ENCODE peak calls at places on chromosomes 12 and 14, in four cellular contexts. One of them, this sample, is unnamed. For H3K4me1, the result is how much of the 10 kb centered on the place peaks cover.

GRCh38 chr14:96902004-96902403 is 104.8 kb downstream of the VRK1 start:
- DNase-seq in CD8-positive, alpha-beta T cell: no peak
- DNase-seq in CD8-positive, alpha-beta memory T cell: no peak
- DNase-seq in heart left ventricle: no peak
- DNase-seq in this sample: no peak

GRCh38 chr12:98329589-98329988 is 185.8 kb upstream of the TMPO start:
- DNase-seq in heart left ventricle: no peak
- DNase-seq in CD8-positive, alpha-beta T cell: no peak
- DNase-seq in CD8-positive, alpha-beta memory T cell: no peak
- DNase-seq in this sample: no peak

GRCh38 chr14:32629146-32629545 is 300.0 kb downstream of the AKAP6 start:
- DNase-seq in CD8-positive, alpha-beta T cell: no peak
- DNase-seq in CD8-positive, alpha-beta memory T cell: no peak
- DNase-seq in heart left ventricle: no peak
- DNase-seq in this sample: no peak

GRCh38 chr12:89883630-89884364 is 175.2 kb upstream of the ATP2B1 start:
- DNase-seq in CD8-positive, alpha-beta T cell: no peak
- DNase-seq in heart left ventricle: no peak
- DNase-seq in CD8-positive, alpha-beta memory T cell: no peak
- DNase-seq in this sample: no peak

GRCh38 chr12:23380419-23381100 is 568.9 kb downstream of the SOX5 start:
- DNase-seq in CD8-positive, alpha-beta T cell: no peak
- DNase-seq in CD8-positive, alpha-beta memory T cell: no peak
- DNase-seq in heart left ventricle: no peak
- DNase-seq in this sample: no peak

GRCh38 chr12:51820721-51821422 is 27.6 kb downstream of the FIGNL2 start:
- DNase-seq in heart left ventricle: peak
- DNase-seq in CD8-positive, alpha-beta memory T cell: peak
- DNase-seq in CD8-positive, alpha-beta T cell: peak
- DNase-seq in this sample: no peak

GRCh38 chr14:36773558-36773957 is 111.9 kb downstream of the PAX9 start:
- DNase-seq in CD8-positive, alpha-beta T cell: no peak
- DNase-seq in heart left ventricle: no peak
- DNase-seq in CD8-positive, alpha-beta memory T cell: no peak
- DNase-seq in this sample: no peak

GRCh38 chr14:54435500-54435981 is 5.6 kb downstream of the CNIH1 start:
- DNase-seq in heart left ventricle: no peak
- DNase-seq in CD8-positive, alpha-beta memory T cell: no peak
- DNase-seq in CD8-positive, alpha-beta T cell: no peak
- DNase-seq in this sample: no peak

GRCh38 chr12:116979109-116979508 is 68.4 kb downstream of the FBXW8 start:
- DNase-seq in CD8-positive, alpha-beta memory T cell: no peak
- DNase-seq in CD8-positive, alpha-beta T cell: no peak
- DNase-seq in heart left ventricle: no peak
- DNase-seq in this sample: no peak

GRCh38 chr12:108318472-108319275 is 20.4 kb downstream of the CMKLR1 start:
- DNase-seq in heart left ventricle: no peak
- DNase-seq in CD8-positive, alpha-beta T cell: no peak
- DNase-seq in CD8-positive, alpha-beta memory T cell: no peak
- DNase-seq in this sample: no peak

GRCh38 chr14:104096751-104097700 is 11.5 kb downstream of the ASPG start:
- DNase-seq in CD8-positive, alpha-beta T cell: no peak
- DNase-seq in CD8-positive, alpha-beta memory T cell: no peak
- DNase-seq in heart left ventricle: no peak
- DNase-seq in this sample: no peak

GRCh38 chr12:79435742-79436141 is 255.0 kb downstream of the PAWR start:
- DNase-seq in CD8-positive, alpha-beta memory T cell: no peak
- DNase-seq in heart left ventricle: no peak
- DNase-seq in CD8-positive, alpha-beta T cell: no peak
- DNase-seq in this sample: no peak
- H3K4me3 ChIP-seq in CD8-positive, alpha-beta memory T cell: no peak
- H3K4me3 ChIP-seq in heart left ventricle: no peak
- H3K4me3 ChIP-seq in CD8-positive, alpha-beta T cell: no peak
- H3K4me3 ChIP-seq in this sample: no peak

DNA sequence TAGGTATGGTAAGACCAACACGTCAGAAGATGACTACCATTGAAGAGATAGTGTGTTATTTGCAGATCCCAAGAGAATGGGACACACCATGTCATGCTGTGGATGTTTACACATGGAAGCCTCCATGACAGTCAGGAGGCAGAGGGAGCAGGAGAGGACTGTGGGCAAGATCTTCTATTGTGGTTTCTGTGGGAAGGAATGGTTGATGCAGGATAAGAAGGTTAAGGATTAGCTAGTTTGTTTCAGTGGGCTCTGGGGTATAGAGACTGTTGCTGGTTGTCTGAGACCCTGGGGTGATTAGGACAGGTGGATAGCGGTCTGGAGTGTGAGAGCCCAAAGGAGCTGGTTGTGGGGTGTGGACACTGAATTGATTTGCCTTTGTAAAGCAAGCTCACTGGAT is 23.3 kb downstream of the TAS2R7 start:
- DNase-seq in CD8-positive, alpha-beta T cell: no peak
- DNase-seq in heart left ventricle: no peak
- DNase-seq in CD8-positive, alpha-beta memory T cell: no peak
- DNase-seq in this sample: no peak
- H3K27ac ChIP-seq in CD8-positive, alpha-beta T cell: no peak
- H3K27ac ChIP-seq in heart left ventricle: no peak
- H3K27ac ChIP-seq in CD8-positive, alpha-beta memory T cell: no peak
- H3K27ac ChIP-seq in this sample: no peak

GRCh38 chr12:100842156-100842555 is 47.6 kb downstream of the ANO4 start:
- DNase-seq in heart left ventricle: no peak
- DNase-seq in CD8-positive, alpha-beta memory T cell: no peak
- DNase-seq in CD8-positive, alpha-beta T cell: no peak
- DNase-seq in this sample: no peak

GRCh38 chr12:100840748-100841147 is 46.2 kb downstream of the ANO4 start:
- DNase-seq in CD8-positive, alpha-beta T cell: no peak
- DNase-seq in heart left ventricle: no peak
- DNase-seq in CD8-positive, alpha-beta memory T cell: no peak
- DNase-seq in this sample: no peak

GRCh38 chr12:100845095-100845494 is 50.5 kb downstream of the ANO4 start:
- DNase-seq in CD8-positive, alpha-beta memory T cell: no peak
- DNase-seq in heart left ventricle: no peak
- DNase-seq in CD8-positive, alpha-beta T cell: no peak
- DNase-seq in this sample: no peak

GRCh38 chr12:100843061-100843460 is 48.5 kb downstream of the ANO4 start:
- DNase-seq in heart left ventricle: no peak
- DNase-seq in CD8-positive, alpha-beta memory T cell: no peak
- DNase-seq in CD8-positive, alpha-beta T cell: no peak
- DNase-seq in this sample: no peak
- H3K4me1 ChIP-seq in heart left ventricle: under half
- H3K4me1 ChIP-seq in CD8-positive, alpha-beta memory T cell: under half
- H3K4me1 ChIP-seq in CD8-positive, alpha-beta T cell: under half
- H3K4me1 ChIP-seq in this sample: under half

GRCh38 chr14:105484069-105484996 is 2.4 kb upstream of the CRIP1 start:
- DNase-seq in CD8-positive, alpha-beta memory T cell: peak
- DNase-seq in heart left ventricle: peak
- DNase-seq in CD8-positive, alpha-beta T cell: peak
- DNase-seq in this sample: peak

GRCh38 chr14:105486974-105487448 is 325 bp downstream of the CRIP1 start:
- DNase-seq in CD8-positive, alpha-beta T cell: peak
- DNase-seq in heart left ventricle: peak
- DNase-seq in CD8-positive, alpha-beta memory T cell: peak
- DNase-seq in this sample: peak

GRCh38 chr14:105484997-105485393 is 1.7 kb upstream of the CRIP1 start:
- DNase-seq in CD8-positive, alpha-beta memory T cell: no peak
- DNase-seq in heart left ventricle: no peak
- DNase-seq in CD8-positive, alpha-beta T cell: no peak
- DNase-seq in this sample: no peak

GRCh38 chr14:105486333-105486973 is at the start of gene CRIP1:
- DNase-seq in CD8-positive, alpha-beta memory T cell: no peak
- DNase-seq in CD8-positive, alpha-beta T cell: peak
- DNase-seq in heart left ventricle: peak
- DNase-seq in this sample: no peak

DNA sequence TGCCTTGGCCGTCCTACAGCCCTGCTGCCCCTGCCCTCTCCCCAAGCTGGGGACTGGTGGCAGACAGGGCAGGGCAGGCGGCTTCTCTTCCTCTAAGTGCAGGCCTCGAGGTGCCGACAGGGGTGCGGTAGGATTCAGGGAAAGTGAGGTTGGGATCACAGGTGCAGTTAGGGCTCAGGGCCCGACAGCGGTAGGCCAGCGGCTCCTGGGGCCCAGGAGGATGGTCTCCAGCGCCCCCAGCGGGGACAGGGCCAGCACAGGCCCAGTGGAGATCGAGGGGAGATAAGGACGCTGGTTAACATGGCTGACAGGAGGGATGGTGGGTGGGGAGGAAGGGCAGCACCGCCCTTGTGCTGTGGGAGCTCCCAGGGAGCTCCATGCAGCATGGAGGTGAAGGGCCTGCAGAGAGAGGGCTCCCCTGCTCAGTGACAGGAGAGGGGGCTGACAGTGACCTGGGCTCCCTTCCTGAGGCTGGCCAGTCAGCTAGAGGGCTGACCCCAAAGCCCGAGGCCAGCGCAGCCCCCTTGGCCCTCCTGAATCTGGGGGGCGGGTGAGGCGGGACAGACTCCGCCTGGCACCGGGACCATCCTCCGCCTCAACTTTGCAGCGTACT is 860 bp upstream of the CRIP1 start:
- DNase-seq in CD8-positive, alpha-beta memory T cell: peak
- DNase-seq in CD8-positive, alpha-beta T cell: peak
- DNase-seq in heart left ventricle: peak
- DNase-seq in this sample: no peak
- H3K4me3 ChIP-seq in CD8-positive, alpha-beta memory T cell: no peak
- H3K4me3 ChIP-seq in CD8-positive, alpha-beta T cell: no peak
- H3K4me3 ChIP-seq in heart left ventricle: peak
- H3K4me3 ChIP-seq in this sample: peak

DNA sequence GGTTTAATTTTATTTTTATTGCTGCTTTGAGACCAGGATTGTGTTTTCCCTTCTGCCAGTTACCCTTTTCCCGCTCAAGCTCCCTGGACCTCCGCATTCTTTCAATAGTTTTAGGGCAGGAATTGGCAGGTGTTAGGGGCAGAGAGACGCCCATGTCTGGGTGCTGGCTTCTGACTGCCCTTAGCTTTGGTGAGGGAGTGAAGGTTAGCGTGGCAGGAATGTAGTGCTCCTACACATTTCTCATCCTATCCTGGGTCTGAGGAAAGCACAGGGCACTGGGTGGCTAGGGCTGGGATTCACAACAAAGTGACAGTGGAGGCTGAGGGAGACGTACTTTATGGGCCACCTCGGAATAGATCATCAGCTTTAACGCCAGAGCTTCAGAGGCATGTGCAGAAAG is 428.0 kb downstream of the ZFP36L1 start:
- DNase-seq in CD8-positive, alpha-beta memory T cell: no peak
- DNase-seq in heart left ventricle: no peak
- DNase-seq in CD8-positive, alpha-beta T cell: no peak
- DNase-seq in this sample: no peak
- H3K27ac ChIP-seq in CD8-positive, alpha-beta memory T cell: no peak
- H3K27ac ChIP-seq in heart left ventricle: peak
- H3K27ac ChIP-seq in CD8-positive, alpha-beta T cell: no peak
- H3K27ac ChIP-seq in this sample: peak

GRCh38 chr12:64666054-64666914 is 56.0 kb downstream of the RASSF3 start:
- DNase-seq in heart left ventricle: no peak
- DNase-seq in CD8-positive, alpha-beta memory T cell: no peak
- DNase-seq in CD8-positive, alpha-beta T cell: no peak
- DNase-seq in this sample: no peak
- H3K4me1 ChIP-seq in heart left ventricle: under half
- H3K4me1 ChIP-seq in CD8-positive, alpha-beta memory T cell: half or more
- H3K4me1 ChIP-seq in CD8-positive, alpha-beta T cell: half or more
- H3K4me1 ChIP-seq in this sample: half or more